ENCODE peak calls at places on chromosomes 4 and X, in ten cellular contexts. One of them, this sample, is unnamed.
A peak's percentile ranks its signal among the peaks of the same experiment; 100 is the strongest.

GRCh38 chrX:10015711-10016515 is 48.8 kb downstream of the CLDN34 start:
- DNase-seq in GM04503: no peak
- DNase-seq in kidney epithelial cell: no peak
- DNase-seq in iPS-NIHi11: no peak
- DNase-seq in NCI-H2029 treated with DMSO at 0.1 percent for 48 hours: no peak
- DNase-seq in fibroblast of mammary gland: no peak
- DNase-seq in skeletal muscle cell: no peak
- DNase-seq in MM.1S: peak; percentile 16
- DNase-seq in mucosa of gallbladder: no peak
- DNase-seq in NCI-H1436: no peak
- DNase-seq in this sample: no peak

GRCh38 chr4:151865327-151865726 is 104.5 kb upstream of the GATB start:
- DNase-seq in GM04503: no peak
- DNase-seq in kidney epithelial cell: no peak
- DNase-seq in iPS-NIHi11: no peak
- DNase-seq in NCI-H2029 treated with DMSO at 0.1 percent for 48 hours: no peak
- DNase-seq in fibroblast of mammary gland: no peak
- DNase-seq in skeletal muscle cell: no peak
- DNase-seq in MM.1S: no peak
- DNase-seq in mucosa of gallbladder: peak; percentile 51
- DNase-seq in NCI-H1436: no peak
- DNase-seq in this sample: no peak

GRCh38 chrX:135931644-135932487 is 38.4 kb downstream of the SAGE1 start:
- DNase-seq in GM04503: no peak
- DNase-seq in kidney epithelial cell: no peak
- DNase-seq in iPS-NIHi11: peak; percentile 28
- DNase-seq in NCI-H2029 treated with DMSO at 0.1 percent for 48 hours: no peak
- DNase-seq in fibroblast of mammary gland: peak; percentile 45
- DNase-seq in skeletal muscle cell: no peak
- DNase-seq in MM.1S: peak; percentile 66
- DNase-seq in mucosa of gallbladder: peak; percentile 51
- DNase-seq in NCI-H1436: peak; percentile 26
- DNase-seq in this sample: peak; percentile 74

GRCh38 chr4:53431052-53431451 is 53.6 kb downstream of the FIP1L1 start:
- DNase-seq in GM04503: no peak
- DNase-seq in kidney epithelial cell: no peak
- DNase-seq in iPS-NIHi11: no peak
- DNase-seq in NCI-H2029 treated with DMSO at 0.1 percent for 48 hours: peak; percentile 2
- DNase-seq in fibroblast of mammary gland: no peak
- DNase-seq in skeletal muscle cell: no peak
- DNase-seq in MM.1S: no peak
- DNase-seq in mucosa of gallbladder: no peak
- DNase-seq in NCI-H1436: no peak
- DNase-seq in this sample: no peak

GRCh38 chr4:170230242-170230641 is 140.5 kb upstream of the AADAT start:
- DNase-seq in GM04503: no peak
- DNase-seq in kidney epithelial cell: no peak
- DNase-seq in iPS-NIHi11: no peak
- DNase-seq in NCI-H2029 treated with DMSO at 0.1 percent for 48 hours: no peak
- DNase-seq in fibroblast of mammary gland: no peak
- DNase-seq in skeletal muscle cell: no peak
- DNase-seq in MM.1S: no peak
- DNase-seq in mucosa of gallbladder: no peak
- DNase-seq in NCI-H1436: no peak
- DNase-seq in this sample: no peak

GRCh38 chr4:24203896-24204295 is 314.0 kb upstream of the PPARGC1A start:
- DNase-seq in GM04503: no peak
- DNase-seq in kidney epithelial cell: no peak
- DNase-seq in iPS-NIHi11: no peak
- DNase-seq in NCI-H2029 treated with DMSO at 0.1 percent for 48 hours: no peak
- DNase-seq in fibroblast of mammary gland: peak; percentile 34
- DNase-seq in skeletal muscle cell: no peak
- DNase-seq in MM.1S: peak; percentile 78
- DNase-seq in mucosa of gallbladder: no peak
- DNase-seq in NCI-H1436: no peak
- DNase-seq in this sample: no peak

GRCh38 chrX:100413231-100413630 is 3.2 kb upstream of the PCDH19 start:
- DNase-seq in GM04503: peak; percentile 3
- DNase-seq in kidney epithelial cell: no peak
- DNase-seq in iPS-NIHi11: no peak
- DNase-seq in NCI-H2029 treated with DMSO at 0.1 percent for 48 hours: peak; percentile 27
- DNase-seq in fibroblast of mammary gland: peak; percentile 61
- DNase-seq in skeletal muscle cell: peak; percentile 8
- DNase-seq in MM.1S: peak; percentile 68
- DNase-seq in mucosa of gallbladder: peak; percentile 34
- DNase-seq in NCI-H1436: peak; percentile 46
- DNase-seq in this sample: peak; percentile 87

GRCh38 chrX:76148011-76148665 is 24.7 kb upstream of the PBDC1 start:
- DNase-seq in GM04503: no peak
- DNase-seq in kidney epithelial cell: no peak
- DNase-seq in iPS-NIHi11: no peak
- DNase-seq in NCI-H2029 treated with DMSO at 0.1 percent for 48 hours: no peak
- DNase-seq in fibroblast of mammary gland: peak; percentile 51
- DNase-seq in skeletal muscle cell: no peak
- DNase-seq in MM.1S: peak; percentile 16
- DNase-seq in mucosa of gallbladder: no peak
- DNase-seq in NCI-H1436: no peak
- DNase-seq in this sample: peak; percentile 63

GRCh38 chr4:84672177-84672576 is 89.2 kb downstream of the CDS1 start:
- DNase-seq in GM04503: no peak
- DNase-seq in kidney epithelial cell: no peak
- DNase-seq in iPS-NIHi11: no peak
- DNase-seq in NCI-H2029 treated with DMSO at 0.1 percent for 48 hours: no peak
- DNase-seq in fibroblast of mammary gland: no peak
- DNase-seq in skeletal muscle cell: no peak
- DNase-seq in MM.1S: no peak
- DNase-seq in mucosa of gallbladder: no peak
- DNase-seq in NCI-H1436: no peak
- DNase-seq in this sample: no peak

GRCh38 chr4:102392033-102392744 is 46.9 kb upstream of the SLC39A8 start:
- DNase-seq in GM04503: no peak
- DNase-seq in kidney epithelial cell: no peak
- DNase-seq in iPS-NIHi11: no peak
- DNase-seq in NCI-H2029 treated with DMSO at 0.1 percent for 48 hours: no peak
- DNase-seq in fibroblast of mammary gland: no peak
- DNase-seq in skeletal muscle cell: no peak
- DNase-seq in MM.1S: no peak
- DNase-seq in mucosa of gallbladder: no peak
- DNase-seq in NCI-H1436: no peak
- DNase-seq in this sample: no peak

GRCh38 chr4:4574792-4575191 is 32.9 kb upstream of the STX18 start:
- DNase-seq in GM04503: no peak
- DNase-seq in kidney epithelial cell: peak; percentile 18
- DNase-seq in iPS-NIHi11: peak; percentile 54
- DNase-seq in NCI-H2029 treated with DMSO at 0.1 percent for 48 hours: no peak
- DNase-seq in fibroblast of mammary gland: peak; percentile 75
- DNase-seq in skeletal muscle cell: peak; percentile 78
- DNase-seq in MM.1S: no peak
- DNase-seq in mucosa of gallbladder: peak; percentile 71
- DNase-seq in NCI-H1436: no peak
- DNase-seq in this sample: peak; percentile 48

This sample was measured in Karpas-422.